ENCODE peak calls at places on chromosomes 13 and 19, in four cellular contexts. R is IMR-90, H is H9, G is H1. N is an unnamed sample.

GRCh38 chr13:112869202-112870061 is 99.6 kb upstream of the MCF2L start:
- DNase-seq in R (peak), H (no peak), G (no peak), N (no peak)

GRCh38 chr19:54114340-54114826 is 1.1 kb downstream of the TFPT start:
- DNase-seq in R (peak), H (no peak), G (no peak), N (no peak)

GRCh38 chr19:6138511-6138910 is 3.0 kb downstream of the ACSBG2 start:
- DNase-seq in R (no peak), H (no peak), G (no peak), N (no peak)

GRCh38 chr19:39792999-39793546 is 14.4 kb downstream of the LEUTX start:
- DNase-seq in R (peak), H (peak), G (peak), N (peak)

GRCh38 chr19:14089662-14090508 is 666 bp downstream of the SAMD1 start:
- DNase-seq in R (peak), H (no peak), G (no peak), N (peak)

GRCh38 chr13:20616059-20616797 is 49.3 kb downstream of the IFT88 start:
- DNase-seq in R (peak), H (no peak), G (no peak), N (no peak)

GRCh38 chr13:112634102-112634501 is 46.1 kb upstream of the TUBGCP3 start:
- DNase-seq in R (no peak), H (no peak), G (no peak), N (no peak)

GRCh38 chr13:99916366-99917103 is 55.0 kb downstream of the ZIC5 start:
- DNase-seq in R (peak), H (no peak), G (no peak), N (peak)

GRCh38 chr13:95608640-95609280 is 35.7 kb downstream of the DZIP1 start:
- DNase-seq in R (no peak), H (no peak), G (no peak), N (no peak)

GRCh38 chr19:49589391-49589790 is 1.6 kb upstream of the PRR12 start:
- DNase-seq in R (no peak), H (no peak), G (no peak), N (no peak)

GRCh38 chr13:77537302-77537919 is 1.9 kb downstream of the SCEL start:
- DNase-seq in R (no peak), H (no peak), G (no peak), N (no peak)

DNA sequence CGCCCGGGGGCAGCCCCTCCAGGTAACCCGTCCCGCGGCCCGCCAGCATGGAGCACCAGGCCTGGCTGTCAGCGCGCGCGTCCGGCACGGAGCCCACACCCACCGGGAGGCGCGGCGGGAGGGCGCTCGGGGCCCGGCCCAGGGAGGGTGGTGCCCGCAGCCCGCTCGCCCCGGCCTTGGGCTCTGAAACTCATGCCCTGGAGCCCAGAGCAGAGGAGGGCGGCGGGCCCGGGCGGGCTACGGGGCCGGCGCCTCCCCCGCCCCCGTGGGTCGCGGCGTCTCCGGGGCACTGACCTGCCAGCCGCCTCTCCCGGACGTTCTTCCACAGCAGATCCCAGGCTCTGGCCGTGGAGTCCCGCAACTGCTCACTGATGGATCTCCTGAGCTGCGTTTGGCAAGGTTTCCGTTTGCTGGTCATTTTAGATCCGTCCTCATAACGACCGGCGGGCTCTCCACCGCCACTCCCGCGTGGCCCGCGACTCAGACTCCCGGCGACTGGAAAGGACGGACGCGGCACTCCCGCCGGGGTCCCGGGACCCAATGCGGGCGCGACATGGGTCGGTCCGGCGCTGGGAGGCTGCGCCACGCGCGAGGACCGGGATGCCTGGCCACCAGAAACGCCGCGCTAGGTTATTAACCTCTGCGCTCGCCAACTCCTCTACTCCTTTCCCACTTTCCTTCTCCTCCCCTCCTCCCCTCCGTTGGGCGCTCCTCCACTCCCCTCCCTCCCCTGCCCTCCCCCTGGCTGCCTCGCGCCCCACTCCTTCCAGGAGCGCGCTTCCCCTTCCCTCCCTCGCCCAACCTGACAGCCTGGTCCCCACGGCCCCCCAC is 64.7 kb upstream of the STARD13 start:
- DNase-seq in R (peak), H (peak), G (no peak), N (peak)
- H2BK15ac ChIP-seq in R (peak), H (no peak), G (no peak), N (no peak)

GRCh38 chr19:41009700-41010235 is 18.7 kb downstream of the CYP2B6 start:
- DNase-seq in R (no peak), H (no peak), G (no peak), N (no peak)
- H4K5ac ChIP-seq in R (no peak), H (no peak), G (no peak), N (no peak)

GRCh38 chr13:47546963-47547345 is 454.1 kb downstream of the SUCLA2 start:
- DNase-seq in R (no peak), H (no peak), G (no peak), N (no peak)
- H3K4me2 ChIP-seq in R (no peak), H (no peak), G (no peak), N (no peak)

GRCh38 chr13:34719060-34719875 is 222.8 kb upstream of the NBEA start:
- DNase-seq in R (no peak), H (no peak), G (no peak), N (no peak)
- H2BK15ac ChIP-seq in R (no peak), H (no peak), G (no peak), N (no peak)

GRCh38 chr19:16791942-16792341 is 37.3 kb upstream of the SIN3B start:
- DNase-seq in R (no peak), H (no peak), G (no peak), N (no peak)

GRCh38 chr19:16797876-16798275 is 31.3 kb upstream of the SIN3B start:
- DNase-seq in R (no peak), H (no peak), G (no peak), N (no peak)

GRCh38 chr19:16795731-16796130 is 33.5 kb upstream of the SIN3B start:
- DNase-seq in R (no peak), H (no peak), G (no peak), N (peak)

GRCh38 chr19:16795042-16795441 is 34.2 kb upstream of the SIN3B start:
- DNase-seq in R (no peak), H (no peak), G (no peak), N (no peak)

DNA sequence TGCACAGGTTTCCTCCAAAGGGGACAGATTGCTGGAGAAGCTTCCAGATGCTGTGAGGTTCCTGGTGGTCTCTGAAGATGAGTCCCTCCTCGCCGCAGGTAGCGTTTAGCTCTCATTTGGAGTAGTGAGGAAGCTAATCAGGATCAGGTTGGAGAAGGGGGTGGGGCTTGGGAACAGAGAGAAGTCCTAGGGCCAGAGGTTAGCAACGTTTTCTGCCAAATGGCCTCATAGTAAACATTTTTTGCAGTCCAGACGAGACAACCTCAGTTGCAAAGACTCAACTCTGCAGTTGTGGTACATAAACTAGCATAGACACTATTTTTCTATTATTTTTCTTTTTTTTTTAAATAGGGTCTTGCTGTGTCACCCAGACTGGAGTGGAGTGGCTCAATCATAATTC is 34.7 kb upstream of the SIN3B start:
- DNase-seq in R (no peak), H (no peak), G (no peak), N (no peak)
- H4K5ac ChIP-seq in R (no peak), H (no peak), G (no peak), N (no peak)

GRCh38 chr13:31885994-31886393 is 145.6 kb upstream of the FRY start:
- DNase-seq in R (peak), H (no peak), G (no peak), N (peak)
- H3K4me2 ChIP-seq in R (no peak), H (no peak), G (no peak), N (no peak)

DNA sequence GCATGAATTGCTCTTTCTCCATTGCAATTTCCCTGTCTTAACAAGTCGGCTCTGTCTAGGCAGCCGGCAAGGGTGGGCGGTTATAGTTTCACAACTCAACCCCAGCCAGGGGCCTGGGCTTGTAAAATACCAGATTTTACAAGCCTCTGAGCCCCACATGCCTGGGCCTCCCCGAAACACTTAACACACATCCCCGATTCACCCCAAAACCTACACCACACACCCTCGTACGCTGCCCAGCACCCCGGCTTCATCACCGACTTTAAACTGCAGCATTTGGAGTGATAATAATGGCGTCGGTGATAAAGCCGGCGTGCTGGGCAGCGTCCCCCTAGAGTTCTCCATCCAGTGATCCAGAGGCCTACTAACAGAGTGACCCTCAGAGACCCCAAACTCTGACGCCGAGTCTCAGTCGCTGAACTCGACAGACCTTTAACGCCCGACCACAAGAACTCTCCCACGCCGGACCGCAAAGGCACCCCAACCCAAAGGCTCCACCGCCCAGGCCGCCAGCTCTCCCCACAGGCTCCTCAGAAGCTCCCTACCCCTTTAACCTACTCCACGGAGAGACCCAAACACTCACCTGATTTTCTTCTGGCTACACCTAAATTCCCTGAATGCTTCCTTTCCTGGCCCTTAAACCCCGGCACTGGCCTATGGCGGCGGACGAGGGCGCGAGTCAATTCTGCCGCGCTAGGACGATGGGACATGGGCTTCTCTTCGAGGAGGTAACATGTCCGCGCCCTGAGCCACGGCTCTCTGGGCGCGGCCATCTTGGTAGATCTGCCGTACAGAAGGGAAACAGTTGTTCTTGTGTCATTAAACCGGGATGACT is at the start of gene ZNF649:
- DNase-seq in R (peak), H (peak), G (peak), N (peak)
- H2BK15ac ChIP-seq in R (no peak), H (no peak), G (peak), N (peak)

GRCh38 chr13:35866801-35867200 is 264.4 kb downstream of the DCLK1 start:
- DNase-seq in R (no peak), H (no peak), G (no peak), N (no peak)
- H4K5ac ChIP-seq in R (no peak), H (no peak), G (no peak), N (no peak)

GRCh38 chr13:59533561-59534337 is 630.0 kb downstream of the DIAPH3 start:
- DNase-seq in R (peak), H (no peak), G (no peak), N (no peak)
- H3K4me2 ChIP-seq in R (no peak), H (no peak), G (no peak), N (no peak)